ENCODE peak calls at places on chromosome 20, in eight cellular contexts. X, P, W, G, A, I, Y and S are unnamed samples.

GRCh38 chr20:58717278-58718091 is 24.9 kb downstream of the NPEPL1 start:
- DNase-seq in Y (no peak), W (peak; percentile 24), P (no peak), G (peak; percentile 10), I (no peak), A (peak; percentile 36), X (peak; percentile 58), S (peak; percentile 14)

GRCh38 chr20:39946946-39947345 is 742.1 kb downstream of the MAFB start:
- DNase-seq in X (no peak), G (no peak), W (no peak), Y (no peak), P (no peak), A (no peak), I (no peak), S (no peak)

GRCh38 chr20:20521736-20522135 is 153.8 kb downstream of the INSM1 start:
- DNase-seq in G (no peak), Y (no peak), P (no peak), I (no peak), X (no peak), A (no peak), W (no peak), S (no peak)

GRCh38 chr20:60921021-60921622 is 330.9 kb upstream of the CDH4 start:
- DNase-seq in I (peak; percentile 64), A (peak; percentile 75), W (no peak), Y (peak; percentile 80), P (no peak), G (no peak), X (no peak), S (no peak)

GRCh38 chr20:12823742-12824141 is 185.0 kb upstream of the SPTLC3 start:
- DNase-seq in X (no peak), I (no peak), W (no peak), G (no peak), P (no peak), A (no peak), Y (no peak), S (no peak)

GRCh38 chr20:58025233-58025632 is 203.2 kb downstream of the ANKRD60 start:
- DNase-seq in A (no peak), G (no peak), Y (no peak), W (no peak), I (no peak), P (no peak), X (no peak), S (no peak)

GRCh38 chr20:20731945-20732296 is 19.5 kb upstream of the RALGAPA2 start:
- DNase-seq in X (no peak), Y (no peak), G (no peak), W (no peak), I (no peak), P (no peak), A (no peak), S (no peak)

GRCh38 chr20:40488401-40488800 is 200.6 kb downstream of the MAFB start:
- DNase-seq in P (no peak), Y (no peak), W (no peak), G (no peak), I (no peak), A (no peak), X (no peak), S (no peak)

GRCh38 chr20:62346398-62347150 is 20.5 kb downstream of the LAMA5 start:
- DNase-seq in W (no peak), I (no peak), A (no peak), G (no peak), P (no peak), Y (no peak), X (no peak), S (no peak)

GRCh38 chr20:51914758-51915157 is 112.4 kb upstream of the SALL4 start:
- DNase-seq in P (no peak), I (no peak), Y (no peak), A (no peak), G (no peak), W (no peak), X (no peak), S (no peak)

GRCh38 chr20:17875106-17875980 is 93.3 kb downstream of the SNX5 start:
- DNase-seq in X (peak; percentile 95), Y (no peak), P (peak; percentile 63), I (no peak), A (no peak), G (no peak), W (peak; percentile 96), S (no peak)

GRCh38 chr20:58996226-58996611 is 10.8 kb downstream of the CTSZ start:
- DNase-seq in W (no peak), P (no peak), Y (no peak), I (no peak), G (no peak), X (no peak), A (no peak), S (no peak)

GRCh38 chr20:11849976-11850670 is 67.6 kb upstream of the BTBD3 start:
- DNase-seq in Y (no peak), X (no peak), W (no peak), G (no peak), A (no peak), I (no peak), P (no peak), S (no peak)

GRCh38 chr20:272718-273117 is 15.2 kb downstream of the DEFB132 start:
- DNase-seq in Y (no peak), A (no peak), X (no peak), I (no peak), P (no peak), W (no peak), G (no peak), S (no peak)

GRCh38 chr20:7137395-7138151 is 370.1 kb downstream of the BMP2 start:
- DNase-seq in I (no peak), X (no peak), W (no peak), P (no peak), G (no peak), Y (no peak), A (no peak), S (no peak)

DNA sequence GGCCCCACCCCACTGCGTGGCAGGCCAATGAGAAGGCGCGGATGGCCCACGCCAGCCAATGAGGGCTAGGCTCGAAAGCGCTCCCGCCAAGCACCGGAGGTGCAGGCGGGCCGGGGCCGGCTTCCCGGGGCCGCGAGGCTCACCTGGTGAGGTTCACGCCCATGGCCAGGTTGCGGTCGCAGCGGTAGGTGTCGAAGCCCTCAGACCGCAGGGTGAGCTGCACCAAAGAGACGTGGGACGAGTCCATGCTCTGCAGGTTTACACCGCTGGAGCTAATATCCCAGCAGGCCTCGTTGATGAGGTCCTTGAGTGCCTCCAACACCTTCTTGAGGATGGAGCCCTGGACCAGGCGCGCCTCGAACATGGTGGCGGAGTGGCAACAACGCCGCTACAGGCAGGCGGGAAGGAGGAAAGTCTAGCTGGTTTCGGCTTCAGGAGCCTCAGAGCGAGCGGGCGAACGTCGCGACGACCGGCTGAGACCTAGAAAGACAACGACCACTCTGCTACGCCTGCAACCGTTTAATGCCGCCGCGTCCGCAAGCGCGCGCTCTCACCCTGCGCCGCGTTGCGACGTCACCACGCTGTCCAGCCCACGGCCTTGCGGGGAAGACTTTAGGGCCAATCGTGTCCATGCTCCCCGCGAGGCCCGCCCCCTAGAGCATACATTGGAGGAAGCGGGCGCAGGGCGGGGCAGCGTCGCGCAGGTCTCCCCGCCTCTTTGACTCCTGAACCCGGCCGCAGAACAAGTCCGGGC is at the start of gene PCNA:
- DNase-seq in X (peak; percentile 99), P (peak; percentile 91), Y (peak; percentile 98), I (peak; percentile 89), G (peak; percentile 96), W (peak; percentile 98), A (peak; percentile 91), S (peak; percentile 76)
- TF ChIP-seq CTCF in X (no peak), P (no peak), Y (no peak), I (no peak), G (no peak), W (no peak), A (peak; percentile 24), S (no peak)

GRCh38 chr20:4597215-4597614 is 124.5 kb upstream of the PRND start:
- DNase-seq in W (no peak), X (no peak), P (no peak), G (no peak), I (no peak), Y (no peak), A (no peak), S (no peak)

GRCh38 chr20:4591975-4592315 is 129.8 kb upstream of the PRND start:
- DNase-seq in P (no peak), A (no peak), I (no peak), X (no peak), G (no peak), W (no peak), Y (no peak), S (no peak)

GRCh38 chr20:4593149-4593525 is 128.6 kb upstream of the PRND start:
- DNase-seq in I (no peak), X (no peak), P (no peak), Y (no peak), G (no peak), A (no peak), W (no peak), S (no peak)

GRCh38 chr20:4592316-4593148 is 129.2 kb upstream of the PRND start:
- DNase-seq in G (peak; percentile 74), X (no peak), Y (peak; percentile 75), W (peak; percentile 67), A (peak; percentile 82), P (peak; percentile 65), I (peak; percentile 81), S (no peak)
- TF ChIP-seq CTCF in G (peak; percentile 97), X (peak; percentile 77), Y (peak; percentile 97), W (peak; percentile 95), A (peak; percentile 97), P (peak; percentile 83), I (peak; percentile 99), S (peak; percentile 80)

GRCh38 chr20:34022154-34022842 is 28.6 kb downstream of the RALY start:
- DNase-seq in Y (peak; percentile 39), X (no peak), A (no peak), I (no peak), W (no peak), P (peak; percentile 35), G (no peak), S (peak; percentile 60)
- TF ChIP-seq CTCF in Y (peak; percentile 57), X (no peak), A (no peak), I (peak; percentile 48), W (no peak), P (no peak), G (no peak), S (peak; percentile 49)

GRCh38 chr20:47535088-47535487 is 33.4 kb downstream of the NCOA3 start:
- DNase-seq in X (no peak), Y (peak; percentile 50), G (peak; percentile 77), I (no peak), P (no peak), A (no peak), W (no peak), S (no peak)
- TF ChIP-seq CTCF in X (no peak), Y (peak; percentile 51), G (peak; percentile 19), I (peak; percentile 41), P (no peak), A (no peak), W (no peak), S (no peak)